ENCODE peak calls at places on chromosomes 13 and 19, in nine cellular contexts. P, W, Y, Q, A, O, L, C and G are unnamed samples.

GRCh38 chr13:109655611-109656010 is 130.8 kb downstream of the IRS2 start:
- DNase-seq in A (no peak), L (no peak), Q (no peak), W (no peak), Y (no peak), O (no peak), P (no peak), C (peak; percentile 26), G (no peak)

GRCh38 chr19:40363128-40363527 is 14.6 kb downstream of the PLD3 start:
- DNase-seq in P (no peak), O (no peak), C (peak; percentile 38), Y (no peak), L (no peak), Q (no peak), W (no peak), A (no peak), G (no peak)

GRCh38 chr13:73451120-73452029 is 392.6 kb downstream of the KLF5 start:
- DNase-seq in Y (no peak), C (no peak), W (no peak), Q (no peak), L (no peak), A (no peak), P (no peak), O (no peak), G (no peak)

GRCh38 chr19:52734340-52734892 is 428 bp downstream of the ZNF611 start:
- DNase-seq in O (no peak), A (peak; percentile 11), W (no peak), L (peak; percentile 76), P (no peak), Q (no peak), C (peak; percentile 9), Y (peak; percentile 69), G (no peak)

GRCh38 chr19:49447485-49448431 is 3.9 kb downstream of the PIH1D1 start:
- DNase-seq in C (peak; percentile 42), L (no peak), Y (peak; percentile 93), P (no peak), A (no peak), O (no peak), Q (no peak), W (no peak), G (no peak)

GRCh38 chr13:112867301-112867711 is 101.7 kb upstream of the MCF2L start:
- DNase-seq in C (no peak), P (no peak), A (no peak), W (no peak), Q (no peak), Y (no peak), O (no peak), L (peak; percentile 61), G (no peak)

GRCh38 chr19:18317998-18318800 is 4.7 kb downstream of the LSM4 start:
- DNase-seq in C (no peak), Q (no peak), O (no peak), A (no peak), P (no peak), Y (no peak), L (no peak), W (no peak), G (no peak)

GRCh38 chr13:91054902-91055301 is 292.6 kb upstream of the MIR17HG start:
- DNase-seq in P (no peak), A (no peak), Q (no peak), C (no peak), Y (no peak), L (no peak), O (no peak), W (no peak), G (no peak)

GRCh38 chr13:94209110-94209509 is 270.4 kb downstream of the DCT start:
- DNase-seq in P (no peak), Q (no peak), L (no peak), C (peak; percentile 29), A (no peak), W (no peak), O (no peak), Y (no peak), G (no peak)

GRCh38 chr13:98919566-98919965 is 58.3 kb downstream of the DOCK9 start:
- DNase-seq in C (no peak), A (no peak), L (no peak), Q (no peak), O (peak; percentile 23), P (no peak), W (no peak), Y (peak; percentile 52), G (no peak)

GRCh38 chr19:11416346-11417052 is 2.6 kb downstream of the RGL3 start:
- DNase-seq in A (no peak), Y (no peak), O (no peak), L (no peak), W (no peak), C (no peak), P (no peak), Q (no peak), G (no peak)

GRCh38 chr19:18438331-18439024 is 545 bp upstream of the ISYNA1 start:
- DNase-seq in Y (peak; percentile 92), P (no peak), O (no peak), W (no peak), Q (no peak), C (peak; percentile 90), L (peak; percentile 93), A (no peak), G (no peak)